ENCODE peak calls at places on chromosome 16, in five cellular contexts. One of them, this sample, is unnamed.
A peak's percentile ranks its signal among the peaks of the same experiment; 100 is the strongest.

GRCh38 chr16:51134269-51134812 is 16.7 kb downstream of the SALL1 start:
- DNase-seq in tibial nerve: no peak
- DNase-seq in breast epithelium: no peak
- DNase-seq in fibroblast of lung: no peak
- DNase-seq in GM06990: no peak
- DNase-seq in this sample: no peak

GRCh38 chr16:2910441-2910840 is 1.3 kb upstream of the FLYWCH1 start:
- DNase-seq in tibial nerve: no peak
- DNase-seq in breast epithelium: no peak
- DNase-seq in fibroblast of lung: peak; percentile 6
- DNase-seq in GM06990: no peak
- DNase-seq in this sample: no peak

GRCh38 chr16:48041861-48042435 is 113.8 kb downstream of the ABCC12 start:
- DNase-seq in tibial nerve: no peak
- DNase-seq in breast epithelium: no peak
- DNase-seq in fibroblast of lung: no peak
- DNase-seq in GM06990: no peak
- DNase-seq in this sample: no peak

GRCh38 chr16:11152677-11153321 is 103.2 kb downstream of the SOCS1 start:
- DNase-seq in tibial nerve: no peak
- DNase-seq in breast epithelium: no peak
- DNase-seq in fibroblast of lung: no peak
- DNase-seq in GM06990: no peak
- DNase-seq in this sample: no peak

GRCh38 chr16:68368602-68368944 is 57.8 kb downstream of the PRMT7 start:
- DNase-seq in tibial nerve: no peak
- DNase-seq in breast epithelium: no peak
- DNase-seq in fibroblast of lung: no peak
- DNase-seq in GM06990: no peak
- DNase-seq in this sample: peak; percentile 30

GRCh38 chr16:73546351-73546845 is 498.5 kb upstream of the ZFHX3 start:
- DNase-seq in tibial nerve: no peak
- DNase-seq in breast epithelium: no peak
- DNase-seq in fibroblast of lung: no peak
- DNase-seq in GM06990: no peak
- DNase-seq in this sample: no peak

GRCh38 chr16:26598061-26598460 is 468.7 kb upstream of the C16orf82 start:
- DNase-seq in tibial nerve: no peak
- DNase-seq in breast epithelium: no peak
- DNase-seq in fibroblast of lung: no peak
- DNase-seq in GM06990: no peak
- DNase-seq in this sample: no peak

GRCh38 chr16:86362155-86362849 is 148.0 kb upstream of the FOXF1 start:
- DNase-seq in tibial nerve: no peak
- DNase-seq in breast epithelium: no peak
- DNase-seq in fibroblast of lung: no peak
- DNase-seq in GM06990: no peak
- DNase-seq in this sample: no peak

GRCh38 chr16:84088695-84089395 is 27.9 kb downstream of the MBTPS1 start:
- DNase-seq in tibial nerve: no peak
- DNase-seq in breast epithelium: peak; percentile 61
- DNase-seq in fibroblast of lung: no peak
- DNase-seq in GM06990: peak; percentile 61
- DNase-seq in this sample: peak; percentile 63

GRCh38 chr16:22008215-22009142 is 568 bp downstream of the MOSMO start:
- DNase-seq in tibial nerve: no peak
- DNase-seq in breast epithelium: no peak
- DNase-seq in fibroblast of lung: peak; percentile 20
- DNase-seq in GM06990: peak; percentile 36
- DNase-seq in this sample: peak; percentile 20

DNA sequence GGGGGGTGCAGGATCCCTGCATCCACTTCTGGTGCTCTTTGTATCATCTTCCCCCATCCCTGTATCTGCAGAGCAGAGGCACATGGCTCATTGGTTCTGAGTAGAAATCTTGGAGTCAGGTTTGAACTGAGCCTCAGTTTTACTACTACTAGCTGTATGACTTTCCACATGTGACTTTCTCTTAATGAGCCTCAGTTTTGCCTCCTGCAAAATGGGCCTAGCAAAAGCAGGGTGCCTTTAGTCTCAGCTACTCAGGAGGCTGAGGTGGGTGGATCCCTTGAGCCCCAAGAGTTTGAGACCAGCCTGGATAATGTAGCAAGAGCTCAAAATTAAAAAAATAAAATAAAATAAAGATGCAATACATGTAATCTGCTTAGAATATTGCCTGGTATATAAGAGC is 81.4 kb downstream of the SDR42E1 start:
- DNase-seq in tibial nerve: no peak
- DNase-seq in breast epithelium: no peak
- DNase-seq in fibroblast of lung: no peak
- DNase-seq in GM06990: no peak
- DNase-seq in this sample: no peak
- H3K36me3 ChIP-seq in tibial nerve: no peaks in the 10 kb centered on the region
- H3K36me3 ChIP-seq in breast epithelium: no peaks in the 10 kb centered on the region
- H3K36me3 ChIP-seq in fibroblast of lung: no peaks in the 10 kb centered on the region
- H3K36me3 ChIP-seq in GM06990: peaks cover 58% of the 10 kb centered on the region
- H3K36me3 ChIP-seq in this sample: peaks cover 4% of the 10 kb centered on the region

DNA sequence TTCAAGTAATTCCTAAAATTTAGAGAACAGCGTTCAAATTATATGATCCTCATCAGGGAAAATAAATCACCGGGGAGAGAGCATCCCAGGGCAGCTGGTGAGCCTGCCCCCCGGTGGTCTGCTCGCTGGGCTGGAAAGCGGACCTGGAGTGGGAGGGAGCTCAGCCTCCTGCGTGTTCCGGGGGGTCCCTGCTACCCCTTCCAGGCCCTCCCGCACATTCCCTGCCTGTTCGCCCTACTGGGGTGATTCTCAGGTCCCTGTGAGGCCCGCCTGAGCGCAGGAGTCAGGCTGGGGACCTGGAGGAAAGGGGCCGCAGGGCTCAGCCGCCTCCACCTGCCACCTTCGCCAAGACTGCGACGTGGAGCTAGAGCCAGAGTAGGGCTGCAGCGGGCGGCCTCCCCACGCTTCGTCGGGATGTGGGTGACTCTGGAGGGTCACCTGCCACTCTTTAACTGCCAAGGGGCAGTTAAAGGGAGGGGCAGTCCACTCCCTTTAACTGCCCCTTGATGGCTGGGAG is 28.8 kb downstream of the SLC7A5 start:
- DNase-seq in tibial nerve: no peak
- DNase-seq in breast epithelium: no peak
- DNase-seq in fibroblast of lung: no peak
- DNase-seq in GM06990: no peak
- DNase-seq in this sample: no peak
- TF ChIP-seq CTCF in tibial nerve: no peak
- TF ChIP-seq CTCF in breast epithelium: no peak
- TF ChIP-seq CTCF in fibroblast of lung: no peak
- TF ChIP-seq CTCF in GM06990: no peak
- TF ChIP-seq CTCF in this sample: no peak

GRCh38 chr16:89555265-89555664 is 5.2 kb upstream of the RPL13 start:
- DNase-seq in tibial nerve: no peak
- DNase-seq in breast epithelium: no peak
- DNase-seq in fibroblast of lung: no peak
- DNase-seq in GM06990: no peak
- DNase-seq in this sample: no peak
- H3K36me3 ChIP-seq in tibial nerve: no peaks in the 10 kb centered on the region
- H3K36me3 ChIP-seq in breast epithelium: peaks cover 5% of the 10 kb centered on the region
- H3K36me3 ChIP-seq in fibroblast of lung: peaks cover 31% of the 10 kb centered on the region
- H3K36me3 ChIP-seq in GM06990: peaks cover 29% of the 10 kb centered on the region
- H3K36me3 ChIP-seq in this sample: peaks cover 62% of the 10 kb centered on the region

GRCh38 chr16:80846275-80847013 is 42.0 kb upstream of the CDYL2 start:
- DNase-seq in tibial nerve: no peak
- DNase-seq in breast epithelium: no peak
- DNase-seq in fibroblast of lung: no peak
- DNase-seq in GM06990: no peak
- DNase-seq in this sample: no peak

GRCh38 chr16:80852261-80852872 is 48.0 kb upstream of the CDYL2 start:
- DNase-seq in tibial nerve: no peak
- DNase-seq in breast epithelium: no peak
- DNase-seq in fibroblast of lung: peak; percentile 17
- DNase-seq in GM06990: no peak
- DNase-seq in this sample: peak; percentile 49
- TF ChIP-seq CTCF in tibial nerve: no peak
- TF ChIP-seq CTCF in breast epithelium: peak; percentile 15
- TF ChIP-seq CTCF in fibroblast of lung: peak; percentile 29
- TF ChIP-seq CTCF in GM06990: peak; percentile 79
- TF ChIP-seq CTCF in this sample: no peak

GRCh38 chr16:88599092-88599733 is 29.0 kb downstream of the ZC3H18 start:
- DNase-seq in tibial nerve: peak; percentile 72
- DNase-seq in breast epithelium: no peak
- DNase-seq in fibroblast of lung: no peak
- DNase-seq in GM06990: no peak
- DNase-seq in this sample: peak; percentile 17
- H3K36me3 ChIP-seq in tibial nerve: peaks cover 2% of the 10 kb centered on the region
- H3K36me3 ChIP-seq in breast epithelium: no peaks in the 10 kb centered on the region
- H3K36me3 ChIP-seq in fibroblast of lung: peaks cover 21% of the 10 kb centered on the region
- H3K36me3 ChIP-seq in GM06990: peaks cover 29% of the 10 kb centered on the region
- H3K36me3 ChIP-seq in this sample: no peaks in the 10 kb centered on the region

DNA sequence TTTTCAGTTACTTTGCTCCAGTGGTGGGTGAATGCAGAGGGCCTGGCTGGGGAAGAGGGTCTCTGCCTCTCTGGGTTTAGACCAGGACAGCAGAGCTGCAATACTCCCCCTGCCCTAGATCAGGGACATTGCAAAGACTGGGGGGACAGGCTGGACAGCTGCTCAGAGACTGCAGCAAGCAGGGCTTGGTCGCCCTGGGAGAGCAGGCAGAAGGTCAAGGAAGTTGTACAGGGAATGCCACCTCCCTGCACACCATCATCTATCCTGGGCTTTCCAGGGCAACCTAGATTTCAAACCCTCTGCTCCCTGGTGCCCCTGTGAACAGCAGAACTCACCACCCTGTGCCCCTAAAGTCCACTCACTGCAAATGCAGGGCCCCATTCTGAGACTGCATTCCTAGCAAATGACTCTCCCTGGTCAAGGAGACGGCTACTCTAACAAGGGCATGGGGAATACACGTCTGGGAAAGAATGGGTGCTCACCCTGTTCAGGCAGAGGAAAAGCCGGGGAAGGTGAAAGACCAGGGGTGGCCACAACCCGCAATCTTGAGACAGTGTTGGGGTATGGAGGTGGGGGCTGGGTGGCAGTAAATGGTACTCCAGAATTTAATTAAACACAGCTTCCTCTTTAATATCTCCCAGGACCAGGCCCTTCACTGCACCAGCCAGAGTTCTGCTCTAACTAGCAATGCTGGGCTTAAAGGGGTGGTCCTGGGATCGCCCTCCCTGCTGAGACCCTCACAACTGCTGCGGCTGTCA is 1.0 kb downstream of the KIFC3 start:
- DNase-seq in tibial nerve: no peak
- DNase-seq in breast epithelium: no peak
- DNase-seq in fibroblast of lung: peak; percentile 83
- DNase-seq in GM06990: no peak
- DNase-seq in this sample: no peak
- TF ChIP-seq CTCF in tibial nerve: no peak
- TF ChIP-seq CTCF in breast epithelium: no peak
- TF ChIP-seq CTCF in fibroblast of lung: no peak
- TF ChIP-seq CTCF in GM06990: no peak
- TF ChIP-seq CTCF in this sample: no peak

GRCh38 chr16:15621456-15621855 is 21.5 kb downstream of the MARF1 start:
- DNase-seq in tibial nerve: no peak
- DNase-seq in breast epithelium: no peak
- DNase-seq in fibroblast of lung: no peak
- DNase-seq in GM06990: no peak
- DNase-seq in this sample: no peak
- H3K36me3 ChIP-seq in tibial nerve: peaks cover 7% of the 10 kb centered on the region
- H3K36me3 ChIP-seq in breast epithelium: peaks cover 8% of the 10 kb centered on the region
- H3K36me3 ChIP-seq in fibroblast of lung: peaks cover 16% of the 10 kb centered on the region
- H3K36me3 ChIP-seq in GM06990: peaks cover 36% of the 10 kb centered on the region
- H3K36me3 ChIP-seq in this sample: peaks cover 98% of the 10 kb centered on the region

DNA sequence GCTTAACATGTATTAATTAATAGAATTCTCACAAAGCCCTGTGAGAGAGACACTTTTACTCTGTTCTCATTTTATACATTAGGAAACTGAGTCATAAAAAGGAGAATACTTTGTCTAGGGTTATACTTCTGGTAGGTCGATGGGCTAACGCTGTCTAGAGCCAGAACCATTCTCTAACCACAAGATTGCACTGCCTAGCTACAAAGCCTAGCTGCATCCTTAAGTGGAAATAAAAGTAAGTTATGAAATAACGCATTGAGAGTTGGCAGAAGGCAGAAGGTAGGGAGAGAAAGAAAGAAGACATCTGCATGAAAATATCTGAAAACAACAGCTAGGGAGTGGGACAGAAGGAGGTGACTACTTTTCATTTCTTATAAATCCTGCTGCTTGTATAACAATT is 33.2 kb downstream of the IRX6 start:
- DNase-seq in tibial nerve: no peak
- DNase-seq in breast epithelium: no peak
- DNase-seq in fibroblast of lung: no peak
- DNase-seq in GM06990: no peak
- DNase-seq in this sample: no peak
- TF ChIP-seq CTCF in tibial nerve: no peak
- TF ChIP-seq CTCF in breast epithelium: no peak
- TF ChIP-seq CTCF in fibroblast of lung: no peak
- TF ChIP-seq CTCF in GM06990: no peak
- TF ChIP-seq CTCF in this sample: no peak

DNA sequence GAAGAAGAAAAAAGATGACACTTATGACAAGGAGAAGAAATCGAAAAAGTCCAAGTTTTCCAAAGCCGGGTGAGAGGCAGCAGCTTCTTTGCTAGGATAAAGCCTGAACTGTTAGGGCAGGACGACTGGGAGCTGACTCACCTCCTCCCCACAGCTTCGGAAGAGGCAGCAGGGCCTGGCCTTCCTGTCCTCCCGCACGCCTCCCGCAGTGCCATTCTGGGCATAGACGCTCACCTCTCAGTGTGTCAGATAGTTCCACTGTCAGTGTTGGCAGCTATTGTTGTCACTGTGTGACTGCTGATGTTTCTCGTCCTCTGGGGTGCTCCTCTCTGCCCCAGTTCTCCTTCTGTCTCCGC is 12.6 kb downstream of the UBN1 start:
- DNase-seq in tibial nerve: no peak
- DNase-seq in breast epithelium: no peak
- DNase-seq in fibroblast of lung: peak; percentile 64
- DNase-seq in GM06990: no peak
- DNase-seq in this sample: no peak
- H3K36me3 ChIP-seq in tibial nerve: no peaks in the 10 kb centered on the region
- H3K36me3 ChIP-seq in breast epithelium: no peaks in the 10 kb centered on the region
- H3K36me3 ChIP-seq in fibroblast of lung: peaks cover 4% of the 10 kb centered on the region
- H3K36me3 ChIP-seq in GM06990: peaks cover 25% of the 10 kb centered on the region
- H3K36me3 ChIP-seq in this sample: no peaks in the 10 kb centered on the region